ENCODE peak calls at places on chromosomes 13 and 19, in six cellular contexts. R is tibial nerve, A is thyroid gland, C is heart left ventricle, O is tibial artery, Y is fibroblast of lung. G is an unnamed sample.

GRCh38 chr13:45696610-45697226 is 5.4 kb upstream of the CBY2 start:
- DNase-seq in R (no peak), A (no peak), C (no peak), O (no peak), Y (peak; percentile 43), G (peak; percentile 32)

GRCh38 chr13:109606404-109607028 is 179.9 kb downstream of the IRS2 start:
- DNase-seq in R (no peak), A (no peak), C (no peak), O (no peak), Y (no peak), G (no peak)

GRCh38 chr19:2235396-2236284 is 489 bp downstream of the PLEKHJ1 start:
- DNase-seq in R (no peak), A (peak; percentile 77), C (peak; percentile 64), O (no peak), Y (no peak), G (no peak)

GRCh38 chr19:5514001-5514400 is 53.8 kb downstream of the TINCR start:
- DNase-seq in R (no peak), A (no peak), C (no peak), O (no peak), Y (no peak), G (no peak)

GRCh38 chr19:39307233-39307821 is 11.1 kb downstream of the IFNL1 start:
- DNase-seq in R (no peak), A (no peak), C (peak; percentile 32), O (no peak), Y (no peak), G (no peak)

GRCh38 chr13:26929971-26930730 is 169.6 kb upstream of the GPR12 start:
- DNase-seq in R (peak; percentile 49), A (peak; percentile 66), C (peak; percentile 58), O (peak; percentile 36), Y (peak; percentile 56), G (peak; percentile 73)

GRCh38 chr13:35716186-35716585 is 239.7 kb upstream of the MAB21L1 start:
- DNase-seq in R (no peak), A (no peak), C (no peak), O (no peak), Y (peak; percentile 68), G (no peak)

GRCh38 chr13:94329277-94329676 is 150.2 kb downstream of the DCT start:
- DNase-seq in R (no peak), A (no peak), C (no peak), O (no peak), Y (peak; percentile 76), G (no peak)

GRCh38 chr19:14383898-14384669 is 2.8 kb downstream of the ADGRE5 start:
- DNase-seq in R (no peak), A (no peak), C (no peak), O (peak; percentile 56), Y (peak; percentile 62), G (peak; percentile 78)

GRCh38 chr13:49935171-49936084 is 712 bp downstream of the SPRYD7 start:
- DNase-seq in R (peak; percentile 13), A (no peak), C (peak; percentile 44), O (peak; percentile 34), Y (peak; percentile 70), G (peak; percentile 30)

DNA sequence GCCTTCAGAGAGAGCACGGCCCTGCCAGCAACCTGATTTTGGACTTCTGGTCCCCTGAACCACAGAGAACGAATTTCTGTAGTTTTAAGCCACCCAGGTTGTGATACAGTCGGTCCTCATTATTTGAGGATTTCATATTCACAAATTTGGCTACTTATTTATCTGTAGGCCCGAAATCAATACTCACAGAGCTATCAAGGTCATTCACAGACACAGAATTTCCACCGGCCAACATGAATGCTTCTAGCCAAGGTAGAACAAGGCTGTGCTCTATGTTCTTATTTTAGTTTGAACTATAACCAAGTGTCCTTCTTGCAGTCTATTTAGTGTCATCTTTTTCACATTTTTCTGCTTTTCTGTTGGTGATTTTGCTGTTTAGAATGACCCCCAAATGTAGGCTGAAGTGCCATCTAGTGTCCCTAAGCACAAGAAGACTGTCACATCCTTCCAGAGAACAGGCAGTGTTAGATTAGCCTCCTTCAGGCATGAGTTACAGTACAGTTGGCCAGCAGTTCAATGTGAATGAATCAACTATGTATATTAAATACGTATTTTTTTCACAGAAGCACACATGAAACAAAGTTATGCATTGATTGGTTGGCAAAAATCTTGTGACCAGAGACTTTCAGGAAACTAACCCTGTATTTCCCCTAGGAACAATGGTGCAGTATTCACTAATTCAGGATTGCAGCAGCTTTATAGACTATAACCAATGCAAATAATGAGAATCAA is 63.5 kb downstream of the C13orf42 start:
- DNase-seq in R (no peak), A (no peak), C (no peak), O (no peak), Y (no peak), G (no peak)
- TF ChIP-seq CTCF in R (no peak), A (no peak), C (no peak), O (no peak), Y (no peak), G (no peak)

GRCh38 chr19:28046932-28047331 is 1166.0 kb downstream of the UQCRFS1 start:
- DNase-seq in R (no peak), A (no peak), C (no peak), O (no peak), Y (no peak), G (no peak)
- H3K27ac ChIP-seq in R (no peak overlapping the region), A (no peak overlapping the region), C (no peak overlapping the region), O (no peak overlapping the region), Y (no peak overlapping the region), G (no peak overlapping the region)

DNA sequence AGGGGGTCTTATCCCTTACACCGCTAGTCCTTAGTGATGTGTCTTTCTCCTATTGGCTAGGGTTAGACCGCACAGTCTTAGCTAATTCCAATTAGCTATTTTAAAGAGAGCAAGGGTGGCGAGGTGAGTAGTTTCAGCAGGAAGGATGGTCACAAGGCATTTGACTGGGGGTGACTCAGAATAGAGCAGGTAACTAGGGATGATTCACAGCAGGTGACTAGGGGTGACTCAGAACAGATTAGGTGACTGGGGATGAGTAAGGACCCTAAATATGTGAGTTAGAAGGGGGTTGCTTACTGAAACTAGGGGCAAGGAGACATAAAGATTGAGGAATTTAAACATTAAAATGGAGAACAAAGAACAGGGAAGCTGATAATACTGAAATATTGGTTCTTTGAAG is 64.3 kb downstream of the ZNF66 start:
- DNase-seq in R (no peak), A (no peak), C (no peak), O (no peak), Y (no peak), G (peak; percentile 49)
- TF ChIP-seq CTCF in R (no peak), A (no peak), C (no peak), O (no peak), Y (no peak), G (no peak)

DNA sequence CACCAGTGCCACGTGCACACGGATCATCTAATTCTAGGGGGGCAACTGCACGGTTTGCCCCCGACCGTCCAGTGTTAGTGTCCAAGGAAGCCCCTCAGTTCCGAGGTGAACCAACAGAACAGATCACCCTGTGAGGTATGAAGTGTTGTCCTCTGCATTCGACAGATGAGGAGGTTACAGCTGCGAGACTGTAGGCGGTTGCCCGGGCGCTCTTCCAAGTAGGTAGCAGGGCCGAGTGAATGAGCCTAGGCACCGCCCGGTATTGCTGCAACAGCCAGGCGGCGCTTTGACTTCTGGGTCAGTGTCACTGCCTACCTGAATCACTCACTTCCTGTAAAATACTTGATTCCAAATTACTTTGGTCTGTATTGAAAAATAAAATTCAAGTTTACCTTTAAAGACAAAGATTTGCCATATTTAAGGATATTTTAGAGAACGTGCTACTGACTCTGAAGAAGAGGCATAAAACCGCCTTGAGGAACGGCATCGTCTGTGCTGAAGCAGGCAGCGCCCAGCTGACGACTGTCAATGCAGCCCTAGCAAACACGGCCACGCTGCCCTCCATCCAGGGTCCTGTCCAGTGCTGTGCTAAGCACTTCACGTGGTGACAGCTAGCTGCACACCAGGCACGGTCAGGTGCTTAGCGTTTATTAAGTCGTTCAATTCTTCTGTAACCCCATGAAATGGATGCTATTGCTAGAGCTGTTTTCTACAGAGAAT is 19.3 kb upstream of the RASA3 start:
- DNase-seq in R (no peak), A (no peak), C (no peak), O (no peak), Y (peak; percentile 41), G (peak; percentile 84)
- H3K27ac ChIP-seq in R (no peak overlapping the region), A (no peak overlapping the region), C (no peak overlapping the region), O (no peak overlapping the region), Y (no peak overlapping the region), G (peak overlapping the region; percentile 81)

GRCh38 chr19:48826606-48827020 is 9.7 kb downstream of the HSD17B14 start:
- DNase-seq in R (no peak), A (peak; percentile 68), C (no peak), O (no peak), Y (no peak), G (no peak)
- TF ChIP-seq CTCF in R (no peak), A (no peak), C (no peak), O (no peak), Y (no peak), G (no peak)

GRCh38 chr19:56217039-56217949 is 15.2 kb downstream of the ZSCAN5C start:
- DNase-seq in R (no peak), A (peak; percentile 28), C (peak; percentile 31), O (peak; percentile 23), Y (peak; percentile 39), G (peak; percentile 50)
- H3K27ac ChIP-seq in R (no peak overlapping the region), A (no peak overlapping the region), C (no peak overlapping the region), O (no peak overlapping the region), Y (no peak overlapping the region), G (peak overlapping the region; percentile 49)

GRCh38 chr13:73272831-73273230 is 214.0 kb downstream of the KLF5 start:
- DNase-seq in R (no peak), A (no peak), C (no peak), O (no peak), Y (no peak), G (no peak)

GRCh38 chr13:73274147-73274546 is 215.3 kb downstream of the KLF5 start:
- DNase-seq in R (no peak), A (no peak), C (no peak), O (no peak), Y (peak; percentile 75), G (no peak)

GRCh38 chr13:73273737-73274136 is 214.9 kb downstream of the KLF5 start:
- DNase-seq in R (no peak), A (no peak), C (no peak), O (no peak), Y (peak; percentile 97), G (peak; percentile 56)

GRCh38 chr13:73273276-73273675 is 214.5 kb downstream of the KLF5 start:
- DNase-seq in R (no peak), A (no peak), C (no peak), O (no peak), Y (no peak), G (no peak)

DNA sequence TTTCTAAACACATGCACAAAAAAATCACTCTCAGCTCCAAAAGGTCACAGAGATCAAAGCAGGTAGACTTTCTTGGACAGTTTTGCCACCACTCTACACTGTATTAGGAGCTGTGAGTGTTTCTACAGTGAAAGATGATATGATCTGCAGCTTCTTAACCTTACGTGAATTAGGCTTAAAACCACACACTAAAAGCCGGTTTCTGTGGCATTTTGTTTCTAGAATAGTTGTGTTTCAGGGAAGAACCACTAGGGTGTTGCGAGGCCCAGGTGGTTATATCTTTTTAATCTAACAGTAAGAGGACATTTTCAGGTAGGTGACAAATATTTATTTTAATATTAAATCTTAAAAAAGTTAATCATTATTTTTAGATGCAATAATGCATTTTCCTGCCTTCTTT is 216.4 kb downstream of the KLF5 start:
- DNase-seq in R (no peak), A (no peak), C (no peak), O (no peak), Y (no peak), G (no peak)
- TF ChIP-seq CTCF in R (no peak), A (no peak), C (no peak), O (no peak), Y (no peak), G (no peak)

DNA sequence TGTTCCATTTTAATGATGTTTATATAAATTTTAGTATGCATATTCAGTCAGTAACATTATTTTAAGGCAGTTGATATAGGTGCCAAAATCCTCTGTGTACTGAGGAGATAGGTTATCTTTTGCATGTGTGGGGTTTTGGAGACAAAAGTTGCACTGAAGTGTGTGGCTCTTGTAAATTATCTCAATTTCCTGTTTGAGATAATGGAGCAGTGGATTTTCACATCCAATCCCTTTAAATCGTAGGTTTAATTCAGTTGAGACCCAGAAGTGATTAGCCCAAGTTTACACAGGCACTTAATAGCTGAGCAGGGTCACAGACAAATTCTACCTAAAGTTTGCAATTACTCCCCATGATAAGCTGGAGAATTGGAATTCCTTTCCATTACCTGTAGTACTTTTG is 106.7 kb downstream of the RGCC start:
- DNase-seq in R (no peak), A (no peak), C (no peak), O (no peak), Y (peak; percentile 41), G (no peak)
- H3K27ac ChIP-seq in R (peak overlapping the region; percentile 43), A (no peak overlapping the region), C (no peak overlapping the region), O (no peak overlapping the region), Y (no peak overlapping the region), G (no peak overlapping the region)

G was measured in RWPE1.